ENCODE peak calls at places on chromosomes 1 and 21, in eight cellular contexts. M is stomach; F is T-cell; X is skeletal muscle cell; E is hepatic stellate cell; I is stimulated activated CD8-positive, alpha-beta memory T cell treated with anti-CD3 and anti-CD28 coated beads, Interleukin-7, amount 100 ng/mL, for 1 hour; Y is HFF-Myc; O is fibroblast of the aortic adventitia. W is an unnamed sample.
A peak's percentile ranks its signal among the peaks of the same experiment; 100 is the strongest.

GRCh38 chr21:26965567-26966359 is 1.1 kb downstream of the ADAMTS5 start:
- DNase-seq in Y (no peak), F (no peak), O (peak; percentile 46), E (peak; percentile 61), M (peak; percentile 25), I (no peak), X (no peak), W (no peak)

GRCh38 chr1:15311886-15312285 is 64.9 kb downstream of the FHAD1 start:
- DNase-seq in M (no peak), Y (no peak), I (no peak), E (no peak), O (no peak), F (no peak), X (no peak), W (no peak)

GRCh38 chr1:84823991-84824390 is 69.0 kb downstream of the LPAR3 start:
- DNase-seq in Y (no peak), E (no peak), M (no peak), O (no peak), X (no peak), F (no peak), I (no peak), W (no peak)

GRCh38 chr1:160022330-160023310 is 9.2 kb downstream of the PIGM start:
- DNase-seq in M (no peak), F (no peak), I (no peak), X (no peak), O (peak; percentile 7), Y (no peak), E (no peak), W (no peak)

GRCh38 chr21:29271927-29272333 is 26.8 kb upstream of the BACH1 start:
- DNase-seq in E (no peak), O (no peak), M (no peak), I (no peak), F (no peak), Y (no peak), X (no peak), W (no peak)

GRCh38 chr1:73839922-73840321 is 358.1 kb downstream of the LRRIQ3 start:
- DNase-seq in F (no peak), E (no peak), I (no peak), O (peak; percentile 10), M (no peak), X (no peak), Y (no peak), W (no peak)

GRCh38 chr1:163709636-163710035 is 387.9 kb downstream of the NUF2 start:
- DNase-seq in M (no peak), I (no peak), X (no peak), E (no peak), Y (no peak), O (peak; percentile 28), F (no peak), W (no peak)

GRCh38 chr1:197553281-197553680 is 222.0 kb downstream of the DENND1B start:
- DNase-seq in X (no peak), Y (no peak), M (no peak), F (no peak), O (no peak), I (no peak), E (no peak), W (no peak)

GRCh38 chr1:11539850-11540772 is 61.2 kb downstream of the DISP3 start:
- DNase-seq in I (no peak), E (no peak), O (no peak), Y (no peak), X (no peak), F (no peak), M (no peak), W (no peak)

GRCh38 chr1:56570924-56571372 is 8.4 kb downstream of the PLPP3 start:
- DNase-seq in O (peak; percentile 17), X (no peak), M (no peak), E (no peak), I (no peak), Y (no peak), F (no peak), W (no peak)

GRCh38 chr1:234531181-234532132 is 52.5 kb upstream of the TARBP1 start:
- DNase-seq in E (peak; percentile 66), I (no peak), F (no peak), X (peak; percentile 80), M (peak; percentile 62), O (peak; percentile 96), Y (no peak), W (no peak)

GRCh38 chr1:199698222-199698621 is 329.3 kb upstream of the NR5A2 start:
- DNase-seq in M (no peak), Y (no peak), F (no peak), I (no peak), X (no peak), E (no peak), O (no peak), W (no peak)

GRCh38 chr1:116586741-116587143 is 15.9 kb upstream of the CD58 start:
- DNase-seq in O (no peak), X (no peak), Y (peak; percentile 25), I (no peak), M (no peak), E (no peak), F (no peak), W (no peak)

GRCh38 chr1:40877681-40878080 is 15.5 kb upstream of the CITED4 start:
- DNase-seq in F (no peak), E (peak; percentile 67), Y (no peak), I (no peak), O (peak; percentile 83), M (peak; percentile 44), X (peak; percentile 80), W (peak; percentile 49)

GRCh38 chr21:20024727-20025126 is 973.5 kb upstream of the NCAM2 start:
- DNase-seq in X (no peak), F (no peak), Y (no peak), E (no peak), O (no peak), I (no peak), M (no peak), W (no peak)

GRCh38 chr1:154635162-154635561 is 27.2 kb upstream of the ADAR start:
- DNase-seq in Y (no peak), F (no peak), X (no peak), M (no peak), O (no peak), I (no peak), E (no peak), W (no peak)

GRCh38 chr21:46500224-46500861 is 41.7 kb downstream of the DIP2A start:
- DNase-seq in M (no peak), F (no peak), Y (no peak), O (peak; percentile 30), E (peak; percentile 29), I (no peak), X (no peak), W (no peak)

GRCh38 chr1:9234223-9235122 is at the start of gene H6PD:
- DNase-seq in E (peak; percentile 97), X (no peak), O (peak; percentile 70), M (peak; percentile 88), I (peak; percentile 44), F (peak; percentile 73), Y (peak; percentile 21), W (peak; percentile 51)

GRCh38 chr1:33219886-33220661 is 36.2 kb upstream of the ZNF362 start:
- DNase-seq in O (no peak), E (no peak), X (no peak), Y (no peak), M (no peak), F (no peak), I (no peak), W (no peak)

GRCh38 chr1:69994261-69994660 is 211.1 kb downstream of the LRRC40 start:
- DNase-seq in X (no peak), I (no peak), Y (no peak), M (no peak), E (no peak), O (peak; percentile 35), F (no peak), W (no peak)

GRCh38 chr1:41819843-41820242 is 98.9 kb downstream of the HIVEP3 start:
- DNase-seq in M (no peak), Y (no peak), X (no peak), I (no peak), O (no peak), E (no peak), F (no peak), W (no peak)

GRCh38 chr1:40281852-40282251 is 23.8 kb downstream of the ZMPSTE24 start:
- DNase-seq in I (no peak), O (no peak), X (no peak), M (no peak), Y (no peak), F (no peak), E (no peak), W (no peak)

GRCh38 chr1:64133036-64133435 is 70.4 kb upstream of the UBE2U start:
- DNase-seq in I (no peak), F (no peak), E (peak; percentile 76), X (peak; percentile 94), O (peak; percentile 79), Y (peak; percentile 94), M (no peak), W (peak; percentile 72)

W was measured in AG09319.